ENCODE peak calls at places on chromosome 21, in four cellular contexts. I, K, T and Y are unnamed samples.

GRCh38 chr21:45435405-45435981 is 30.5 kb downstream of the COL18A1 start:
- DNase-seq in I (peak; percentile 49), K (no peak), T (no peak), Y (no peak)

GRCh38 chr21:34945288-34945687 is 103.8 kb downstream of the RUNX1 start:
- DNase-seq in I (no peak), K (no peak), T (no peak), Y (no peak)

GRCh38 chr21:41280115-41280919 is 36.3 kb upstream of the FAM3B start:
- DNase-seq in I (no peak), K (no peak), T (peak; percentile 30), Y (no peak)

GRCh38 chr21:34336245-34336644 is 27.6 kb upstream of the KCNE2 start:
- DNase-seq in I (no peak), K (no peak), T (no peak), Y (no peak)

GRCh38 chr21:21682172-21682571 is 684.0 kb downstream of the NCAM2 start:
- DNase-seq in I (no peak), K (no peak), T (peak; percentile 86), Y (no peak)

GRCh38 chr21:31911138-31911907 is 38.5 kb downstream of the HUNK start:
- DNase-seq in I (no peak), K (no peak), T (peak; percentile 29), Y (no peak)

GRCh38 chr21:40685121-40685630 is 161.8 kb downstream of the DSCAM start:
- DNase-seq in I (no peak), K (no peak), T (no peak), Y (no peak)

GRCh38 chr21:39385299-39386145 is 36.6 kb upstream of the HMGN1 start:
- DNase-seq in I (peak; percentile 92), K (peak; percentile 96), T (peak; percentile 77), Y (peak; percentile 78)

GRCh38 chr21:34344584-34344983 is 19.2 kb upstream of the KCNE2 start:
- DNase-seq in I (no peak), K (no peak), T (no peak), Y (no peak)

GRCh38 chr21:26451014-26451740 is 121.9 kb downstream of the CYYR1 start:
- DNase-seq in I (no peak), K (no peak), T (peak; percentile 21), Y (no peak)

GRCh38 chr21:44521928-44522752 is 17.9 kb downstream of the KRTAP10-1 start:
- DNase-seq in I (peak; percentile 70), K (no peak), T (no peak), Y (no peak)

GRCh38 chr21:34592573-34592972 is 22.3 kb downstream of the RCAN1 start:
- DNase-seq in I (no peak), K (no peak), T (no peak), Y (no peak)

GRCh38 chr21:45278156-45278911 is 9.4 kb downstream of the POFUT2 start:
- DNase-seq in I (no peak), K (no peak), T (no peak), Y (no peak)

GRCh38 chr21:44653656-44654575 is 543 bp downstream of the KRTAP12-4 start:
- DNase-seq in I (peak; percentile 54), K (no peak), T (no peak), Y (no peak)

GRCh38 chr21:46661211-46661625 is 25.7 kb downstream of the PRMT2 start:
- DNase-seq in I (no peak), K (peak; percentile 44), T (peak; percentile 80), Y (peak; percentile 69)

GRCh38 chr21:36946949-36947371 is 19.5 kb downstream of the HLCS start:
- DNase-seq in I (no peak), K (no peak), T (no peak), Y (no peak)

GRCh38 chr21:36948686-36949085 is 17.8 kb downstream of the HLCS start:
- DNase-seq in I (no peak), K (no peak), T (no peak), Y (no peak)

GRCh38 chr21:36949171-36950141 is 17.0 kb downstream of the HLCS start:
- DNase-seq in I (no peak), K (no peak), T (no peak), Y (no peak)

GRCh38 chr21:36945496-36946138 is 20.9 kb downstream of the HLCS start:
- DNase-seq in I (no peak), K (no peak), T (peak; percentile 48), Y (no peak)
- H3K27ac ChIP-seq in I (no peak overlapping the region), K (no peak overlapping the region), T (no peak overlapping the region), Y (no peak overlapping the region)

GRCh38 chr21:27700974-27701614 is 734.2 kb upstream of the ADAMTS5 start:
- DNase-seq in I (peak; percentile 72), K (peak; percentile 73), T (peak; percentile 57), Y (peak; percentile 90)
- H3K27ac ChIP-seq in I (no peak overlapping the region), K (no peak overlapping the region), T (no peak overlapping the region), Y (no peak overlapping the region)

GRCh38 chr21:42512346-42513034 is 1.2 kb upstream of the SLC37A1 start:
- DNase-seq in I (no peak), K (no peak), T (no peak), Y (no peak)
- H3K27ac ChIP-seq in I (no peak overlapping the region), K (no peak overlapping the region), T (no peak overlapping the region), Y (peak overlapping the region; percentile 28)

DNA sequence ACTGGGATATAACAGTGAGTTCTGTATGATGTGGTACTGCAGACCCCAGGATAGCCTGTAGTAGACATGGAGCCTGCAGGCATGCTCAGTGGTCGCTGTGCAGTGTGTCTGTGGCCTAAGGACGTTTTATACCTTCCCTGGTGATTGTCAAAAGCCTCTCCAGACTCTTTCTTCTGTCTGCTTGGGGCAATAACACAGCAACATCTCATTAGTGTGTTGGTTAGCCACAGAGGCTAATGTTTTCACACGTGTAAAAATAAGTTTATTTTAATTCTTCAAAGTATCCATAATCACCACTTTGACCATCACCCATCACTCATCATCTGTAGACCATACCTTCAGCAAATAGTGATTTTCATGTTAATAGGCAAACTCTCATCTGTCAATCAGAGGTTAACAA is at the start of gene KRTAP24-1:
- DNase-seq in I (no peak), K (no peak), T (no peak), Y (no peak)
- H3K27ac ChIP-seq in I (no peak within 1 kb of the TSS), K (no peak within 1 kb of the TSS), T (no peak within 1 kb of the TSS), Y (no peak within 1 kb of the TSS)